ENCODE peak calls at places on chromosomes 7 and 10, in eight cellular contexts. G, O, J, W, K, H, B and Z are unnamed samples.

GRCh38 chr10:46523881-46524470 is 32.5 kb downstream of the GPRIN2 start:
- DNase-seq in G (no peak), O (no peak), J (peak; percentile 98), W (no peak), K (no peak), H (no peak), B (peak; percentile 4), Z (no peak)

GRCh38 chr10:73225518-73225917 is 21.5 kb downstream of the DNAJC9 start:
- DNase-seq in G (no peak), O (no peak), J (peak; percentile 38), W (no peak), K (no peak), H (no peak), B (no peak), Z (no peak)

GRCh38 chr7:44282601-44283171 is 42.7 kb downstream of the CAMK2B start:
- DNase-seq in G (no peak), O (no peak), J (no peak), W (no peak), K (no peak), H (no peak), B (peak; percentile 10), Z (no peak)

GRCh38 chr10:73997806-73998622 is at the start of gene VCL:
- DNase-seq in G (peak; percentile 96), O (peak; percentile 64), J (peak; percentile 99), W (peak; percentile 91), K (peak; percentile 95), H (peak; percentile 87), B (peak; percentile 95), Z (peak; percentile 92)

GRCh38 chr10:104139221-104139620 is 17.2 kb downstream of the SFR1 start:
- DNase-seq in G (no peak), O (no peak), J (no peak), W (no peak), K (no peak), H (no peak), B (no peak), Z (peak; percentile 19)

GRCh38 chr10:3192856-3193635 is 20.5 kb upstream of the PITRM1 start:
- DNase-seq in G (peak; percentile 42), O (no peak), J (peak; percentile 86), W (peak; percentile 25), K (no peak), H (no peak), B (peak; percentile 37), Z (peak; percentile 62)

GRCh38 chr7:926061-927030 is 28.1 kb downstream of the ADAP1 start:
- DNase-seq in G (no peak), O (no peak), J (no peak), W (no peak), K (peak; percentile 34), H (no peak), B (no peak), Z (no peak)

GRCh38 chr7:105656922-105657521 is 75.7 kb upstream of the EFCAB10 start:
- DNase-seq in G (peak; percentile 68), O (no peak), J (peak; percentile 56), W (peak; percentile 62), K (no peak), H (peak; percentile 42), B (peak; percentile 65), Z (peak; percentile 74)

GRCh38 chr10:28457110-28457509 is 75.8 kb upstream of the WAC start:
- DNase-seq in G (no peak), O (no peak), J (no peak), W (no peak), K (no peak), H (no peak), B (no peak), Z (no peak)

GRCh38 chr7:18570890-18571478 is 75.4 kb downstream of the HDAC9 start:
- DNase-seq in G (no peak), O (no peak), J (peak; percentile 75), W (no peak), K (no peak), H (no peak), B (no peak), Z (peak; percentile 42)

GRCh38 chr10:61899997-61900828 is 1.3 kb upstream of the ARID5B start:
- DNase-seq in G (peak; percentile 64), O (peak; percentile 64), J (peak; percentile 87), W (peak; percentile 43), K (no peak), H (no peak), B (peak; percentile 62), Z (peak; percentile 68)

GRCh38 chr10:3452683-3453388 is 280.3 kb upstream of the PITRM1 start:
- DNase-seq in G (no peak), O (no peak), J (peak; percentile 88), W (no peak), K (no peak), H (no peak), B (no peak), Z (no peak)

GRCh38 chr10:124145109-124145860 is 51.9 kb upstream of the CHST15 start:
- DNase-seq in G (no peak), O (no peak), J (no peak), W (no peak), K (no peak), H (no peak), B (no peak), Z (peak; percentile 68)